ENCODE peak calls at places on chromosomes 12 and 14, in eight cellular contexts. L is PC-3; I is tibial artery; G is endothelial cell of umbilical vein; N is psoas muscle; H is pancreas; R is CD8-positive, alpha-beta T cell; Z is heart right ventricle. S is an unnamed sample.

GRCh38 chr14:41606249-41607118 is at the start of gene LRFN5:
- DNase-seq in L (peak; percentile 12), I (no peak), G (no peak), N (peak; percentile 54), H (no peak), R (no peak), Z (peak; percentile 29), S (no peak)

GRCh38 chr12:131895640-131896079 is 1.2 kb downstream of the ULK1 start:
- DNase-seq in L (peak; percentile 18), I (no peak), G (peak; percentile 24), N (no peak), H (peak; percentile 55), R (peak; percentile 4), Z (no peak), S (no peak)

GRCh38 chr12:6452245-6452731 is 446 bp downstream of the TAPBPL start:
- DNase-seq in L (no peak), I (no peak), G (no peak), N (no peak), H (peak; percentile 76), R (no peak), Z (peak; percentile 58), S (no peak)

GRCh38 chr12:106919910-106920544 is 35.7 kb upstream of the TMEM263 start:
- DNase-seq in L (peak; percentile 78), I (no peak), G (peak; percentile 60), N (no peak), H (no peak), R (no peak), Z (peak; percentile 14), S (peak; percentile 48)

GRCh38 chr12:124466200-124467128 is 100.9 kb downstream of the NCOR2 start:
- DNase-seq in L (no peak), I (no peak), G (peak; percentile 64), N (peak; percentile 86), H (no peak), R (peak; percentile 85), Z (peak; percentile 65), S (no peak)

GRCh38 chr12:7042847-7043246 is 17.7 kb upstream of the C1S start:
- DNase-seq in L (peak; percentile 39), I (no peak), G (peak; percentile 43), N (no peak), H (no peak), R (no peak), Z (no peak), S (no peak)

GRCh38 chr12:92191061-92191460 is 45.4 kb upstream of the BTG1 start:
- DNase-seq in L (no peak), I (no peak), G (no peak), N (no peak), H (no peak), R (no peak), Z (no peak), S (no peak)

GRCh38 chr14:69873877-69874780 is 5.1 kb upstream of the SMOC1 start:
- DNase-seq in L (no peak), I (no peak), G (no peak), N (no peak), H (no peak), R (no peak), Z (no peak), S (no peak)

GRCh38 chr12:121793836-121794531 is 496 bp upstream of the RHOF start:
- DNase-seq in L (peak; percentile 98), I (peak; percentile 84), G (peak; percentile 94), N (peak; percentile 96), H (peak; percentile 91), R (peak; percentile 95), Z (peak; percentile 90), S (peak; percentile 77)

GRCh38 chr12:62716866-62717477 is 218.0 kb downstream of the PPM1H start:
- DNase-seq in L (peak; percentile 67), I (no peak), G (no peak), N (no peak), H (no peak), R (no peak), Z (no peak), S (no peak)

GRCh38 chr12:7972734-7973488 is 36.9 kb upstream of the SLC2A3 start:
- DNase-seq in L (no peak), I (no peak), G (no peak), N (no peak), H (no peak), R (no peak), Z (no peak), S (no peak)

GRCh38 chr14:75164809-75165208 is 11.6 kb downstream of the TMED10 start:
- DNase-seq in L (no peak), I (no peak), G (no peak), N (no peak), H (no peak), R (no peak), Z (no peak), S (no peak)
- H3K4me1 ChIP-seq in L (peaks cover 10% of the 10 kb centered on the region), I (peaks cover 56% of the 10 kb centered on the region), G (peaks cover 4% of the 10 kb centered on the region), N (peaks cover 62% of the 10 kb centered on the region), H (peaks cover 45% of the 10 kb centered on the region), R (peaks cover 30% of the 10 kb centered on the region), Z (peaks cover 44% of the 10 kb centered on the region), S (peaks cover 74% of the 10 kb centered on the region)

GRCh38 chr12:3164454-3165310 is 87.5 kb downstream of the TSPAN9 start:
- DNase-seq in L (no peak), I (no peak), G (peak; percentile 60), N (peak; percentile 26), H (no peak), R (no peak), Z (no peak), S (no peak)
- TF ChIP-seq CTCF in L (no peak), I (no peak), G (no peak), N (no peak), H (no peak), R (no peak), Z (no peak), S (no peak)

GRCh38 chr14:35116242-35116641 is 5.5 kb downstream of the PPP2R3C start:
- DNase-seq in L (no peak), I (no peak), G (no peak), N (no peak), H (no peak), R (no peak), Z (no peak), S (no peak)

GRCh38 chr14:35113308-35113950 is 8.4 kb downstream of the PPP2R3C start:
- DNase-seq in L (no peak), I (no peak), G (no peak), N (no peak), H (no peak), R (no peak), Z (no peak), S (no peak)

GRCh38 chr14:35114036-35114435 is 7.8 kb downstream of the PPP2R3C start:
- DNase-seq in L (peak; percentile 46), I (no peak), G (no peak), N (no peak), H (no peak), R (no peak), Z (no peak), S (no peak)

GRCh38 chr14:35117112-35117511 is 4.7 kb downstream of the PPP2R3C start:
- DNase-seq in L (no peak), I (no peak), G (no peak), N (no peak), H (no peak), R (no peak), Z (no peak), S (no peak)

DNA sequence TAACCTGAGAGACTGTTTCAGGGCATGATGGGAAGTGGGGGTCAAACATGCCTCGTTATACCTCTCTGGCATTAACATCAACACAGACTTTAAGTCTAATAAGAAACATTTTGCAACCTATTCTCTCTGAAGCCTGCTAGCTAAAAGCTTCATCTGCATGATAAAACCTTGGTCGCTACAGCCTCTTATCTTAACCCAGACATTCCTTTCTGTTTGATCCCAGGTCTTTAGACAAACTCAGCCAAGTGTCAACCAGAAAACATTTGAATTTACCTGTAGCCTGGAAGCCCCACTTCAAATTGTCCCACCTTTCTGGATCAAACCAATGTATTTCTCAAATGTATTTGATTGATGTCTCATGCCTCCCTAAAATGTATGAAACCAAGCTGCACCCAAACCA is 9.1 kb downstream of the PPP2R3C start:
- DNase-seq in L (no peak), I (no peak), G (no peak), N (no peak), H (no peak), R (no peak), Z (no peak), S (no peak)
- H3K4me1 ChIP-seq in L (peaks cover 3% of the 10 kb centered on the region), I (no peaks in the 10 kb centered on the region), G (no peaks in the 10 kb centered on the region), N (no peaks in the 10 kb centered on the region), H (no peaks in the 10 kb centered on the region), R (no peaks in the 10 kb centered on the region), Z (no peaks in the 10 kb centered on the region), S (no peaks in the 10 kb centered on the region)

DNA sequence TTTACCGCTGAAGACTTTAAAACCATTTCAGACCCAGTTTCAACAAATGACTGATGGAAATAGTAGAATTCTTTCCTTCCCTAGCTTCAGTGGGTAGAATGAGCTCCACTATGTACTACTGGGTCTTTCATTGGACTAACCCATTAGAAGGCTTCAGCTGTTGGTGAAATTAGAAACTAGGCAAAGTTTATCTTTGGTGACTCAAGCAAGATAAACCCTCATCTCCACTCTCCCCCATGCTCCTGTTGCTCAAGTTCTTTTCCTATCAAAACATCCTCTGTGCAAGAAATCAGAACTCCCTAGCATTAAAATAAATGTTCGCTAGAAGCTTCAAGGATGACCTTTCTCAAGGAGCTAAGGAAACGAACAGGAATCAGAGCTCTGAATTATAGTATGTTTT is 159.2 kb downstream of the PAWR start:
- DNase-seq in L (peak; percentile 35), I (no peak), G (no peak), N (no peak), H (no peak), R (no peak), Z (no peak), S (no peak)
- TF ChIP-seq CTCF in L (no peak), I (no peak), G (no peak), N (no peak), H (no peak), R (no peak), Z (no peak), S (no peak)

GRCh38 chr14:68504861-68505260 is 288.0 kb downstream of the ZFP36L1 start:
- DNase-seq in L (no peak), I (no peak), G (no peak), N (no peak), H (no peak), R (no peak), Z (no peak), S (no peak)

GRCh38 chr14:68507544-68508081 is 285.3 kb downstream of the ZFP36L1 start:
- DNase-seq in L (no peak), I (no peak), G (no peak), N (no peak), H (no peak), R (no peak), Z (no peak), S (no peak)

GRCh38 chr14:68508581-68508980 is 284.3 kb downstream of the ZFP36L1 start:
- DNase-seq in L (no peak), I (no peak), G (no peak), N (no peak), H (peak; percentile 12), R (no peak), Z (no peak), S (no peak)

GRCh38 chr14:68506645-68507405 is 286.0 kb downstream of the ZFP36L1 start:
- DNase-seq in L (peak; percentile 91), I (no peak), G (no peak), N (no peak), H (no peak), R (no peak), Z (no peak), S (no peak)

GRCh38 chr14:68506021-68506644 is 286.7 kb downstream of the ZFP36L1 start:
- DNase-seq in L (peak; percentile 71), I (no peak), G (peak; percentile 48), N (no peak), H (no peak), R (no peak), Z (no peak), S (no peak)
- H3K4me1 ChIP-seq in L (peaks cover 20% of the 10 kb centered on the region), I (peaks cover 25% of the 10 kb centered on the region), G (peaks cover 11% of the 10 kb centered on the region), N (no peaks in the 10 kb centered on the region), H (peaks cover 20% of the 10 kb centered on the region), R (peaks cover 64% of the 10 kb centered on the region), Z (peaks cover 23% of the 10 kb centered on the region), S (no peaks in the 10 kb centered on the region)

S was measured in tibial nerve.